ENCODE peak calls at places on chromosomes 4 and X, in six cellular contexts. W is mucosa of descending colon, X is brain microvascular endothelial cell, N is fibroblast of the aortic adventitia, M is endothelial cell, L is foreskin fibroblast. K is an unnamed sample.

GRCh38 chr4:149752729-149753128 is 62.9 kb downstream of the IQCM start:
- DNase-seq in W (no peak), X (no peak), N (no peak), M (no peak), L (no peak), K (no peak)

GRCh38 chrX:150934453-150934852 is 36.0 kb upstream of the CD99L2 start:
- DNase-seq in W (no peak), X (peak), N (peak), M (no peak), L (peak), K (no peak)

GRCh38 chr4:4492161-4492847 is 49.5 kb downstream of the STX18 start:
- DNase-seq in W (no peak), X (peak), N (peak), M (no peak), L (peak), K (no peak)

GRCh38 chr4:47837582-47838294 is at the start of gene CORIN:
- DNase-seq in W (peak), X (no peak), N (no peak), M (no peak), L (no peak), K (no peak)

GRCh38 chr4:40264995-40265909 is 68.4 kb downstream of the RHOH start:
- DNase-seq in W (peak), X (peak), N (peak), M (no peak), L (no peak), K (no peak)

GRCh38 chrX:23901805-23902204 is 5.9 kb downstream of the APOO start:
- DNase-seq in W (peak), X (peak), N (peak), M (peak), L (peak), K (peak)

GRCh38 chr4:158255727-158256324 is 45.5 kb downstream of the TMEM144 start:
- DNase-seq in W (peak), X (peak), N (peak), M (peak), L (peak), K (peak)

GRCh38 chrX:37746951-37747350 is 32.9 kb upstream of the CYBB start:
- DNase-seq in W (no peak), X (no peak), N (no peak), M (no peak), L (no peak), K (no peak)

GRCh38 chr4:146175541-146176453 is at the start of gene LSM6:
- DNase-seq in W (peak), X (peak), N (peak), M (peak), L (peak), K (peak)

GRCh38 chrX:143648705-143649104 is 12.8 kb upstream of the SLITRK4 start:
- DNase-seq in W (peak), X (no peak), N (no peak), M (peak), L (no peak), K (no peak)

GRCh38 chr4:176792348-176793059 is at the start of gene VEGFC:
- DNase-seq in W (peak), X (peak), N (peak), M (peak), L (peak), K (peak)

GRCh38 chr4:7148337-7148736 is 44.0 kb upstream of the SORCS2 start:
- DNase-seq in W (no peak), X (no peak), N (no peak), M (no peak), L (no peak), K (no peak)

GRCh38 chrX:142860944-142861343 is 164.8 kb upstream of the SPANXN4 start:
- DNase-seq in W (no peak), X (no peak), N (no peak), M (no peak), L (no peak), K (no peak)

GRCh38 chr4:70772929-70773555 is 51.3 kb downstream of the RUFY3 start:
- DNase-seq in W (no peak), X (no peak), N (no peak), M (no peak), L (no peak), K (no peak)

GRCh38 chr4:105994061-105994460 is 98.8 kb downstream of the NPNT start:
- DNase-seq in W (no peak), X (no peak), N (no peak), M (no peak), L (no peak), K (no peak)

GRCh38 chr4:102687373-102687981 is 73.3 kb downstream of the MANBA start:
- DNase-seq in W (no peak), X (peak), N (peak), M (no peak), L (no peak), K (no peak)

GRCh38 chr4:79682801-79683217 is 274.8 kb upstream of the GK2 start:
- DNase-seq in W (no peak), X (no peak), N (no peak), M (no peak), L (no peak), K (no peak)

GRCh38 chr4:72942565-72942964 is 127.0 kb downstream of the COX18 start:
- DNase-seq in W (no peak), X (no peak), N (no peak), M (no peak), L (no peak), K (no peak)

GRCh38 chr4:41256740-41257256 is at the start of gene UCHL1:
- DNase-seq in W (no peak), X (peak), N (peak), M (peak), L (peak), K (peak)

GRCh38 chr4:133148690-133149363 is at the start of gene PCDH10:
- DNase-seq in W (peak), X (peak), N (peak), M (peak), L (peak), K (peak)

GRCh38 chrX:17635231-17635630 is 102.1 kb upstream of the SCML1 start:
- DNase-seq in W (no peak), X (peak), N (no peak), M (no peak), L (no peak), K (no peak)

GRCh38 chrX:46366597-46367207 is 178.5 kb downstream of the ZNF674 start:
- DNase-seq in W (no peak), X (no peak), N (no peak), M (no peak), L (no peak), K (no peak)

GRCh38 chr4:5460106-5460801 is 248.1 kb downstream of the EVC2 start:
- DNase-seq in W (peak), X (peak), N (peak), M (peak), L (peak), K (no peak)

GRCh38 chr4:173168396-173169177 is at the start of gene GALNT7:
- DNase-seq in W (peak), X (no peak), N (peak), M (peak), L (peak), K (no peak)

GRCh38 chrX:85988353-85988752 is 59.0 kb downstream of the CHM start:
- DNase-seq in W (no peak), X (no peak), N (no peak), M (no peak), L (no peak), K (no peak)

GRCh38 chr4:112895785-112896184 is 153.7 kb upstream of the ANK2 start:
- DNase-seq in W (no peak), X (no peak), N (peak), M (no peak), L (no peak), K (no peak)

GRCh38 chr4:163681208-163681821 is 186.8 kb downstream of the TMA16 start:
- DNase-seq in W (peak), X (no peak), N (peak), M (peak), L (no peak), K (no peak)

GRCh38 chrX:134868766-134869495 is 121.9 kb upstream of the SMIM10 start:
- DNase-seq in W (no peak), X (peak), N (peak), M (no peak), L (peak), K (no peak)

GRCh38 chrX:102651242-102651967 is at the start of gene GPRASP1:
- DNase-seq in W (peak), X (peak), N (peak), M (peak), L (peak), K (no peak)

GRCh38 chr4:23937173-23937572 is 47.3 kb upstream of the PPARGC1A start:
- DNase-seq in W (no peak), X (no peak), N (no peak), M (no peak), L (peak), K (no peak)

GRCh38 chr4:40769266-40769665 is 19.5 kb downstream of the NSUN7 start:
- DNase-seq in W (no peak), X (no peak), N (peak), M (no peak), L (no peak), K (no peak)

GRCh38 chr4:82801910-82802521 is 3.4 kb upstream of the SCD5 start:
- DNase-seq in W (peak), X (no peak), N (peak), M (no peak), L (no peak), K (no peak)

GRCh38 chr4:10984815-10985214 is 300.2 kb upstream of the CLNK start:
- DNase-seq in W (peak), X (no peak), N (no peak), M (no peak), L (no peak), K (no peak)

GRCh38 chr4:184147858-184148799 is 69.5 kb downstream of the ENPP6 start:
- DNase-seq in W (no peak), X (no peak), N (peak), M (no peak), L (no peak), K (no peak)

GRCh38 chr4:100240008-100240407 is 49.7 kb upstream of the DDIT4L start:
- DNase-seq in W (no peak), X (peak), N (peak), M (no peak), L (no peak), K (no peak)

GRCh38 chrX:50157545-50158125 is 43.2 kb downstream of the AKAP4 start:
- DNase-seq in W (peak), X (peak), N (peak), M (no peak), L (peak), K (no peak)

GRCh38 chr4:169397762-169398161 is 127.0 kb upstream of the SH3RF1 start:
- DNase-seq in W (no peak), X (peak), N (peak), M (no peak), L (peak), K (no peak)

GRCh38 chr4:182878633-182879495 is 38.3 kb downstream of the DCTD start:
- DNase-seq in W (no peak), X (no peak), N (no peak), M (no peak), L (no peak), K (no peak)

GRCh38 chr4:182876006-182876405 is 41.2 kb downstream of the DCTD start:
- DNase-seq in W (no peak), X (no peak), N (no peak), M (no peak), L (no peak), K (no peak)

GRCh38 chr4:182875471-182875870 is 41.7 kb downstream of the DCTD start:
- DNase-seq in W (no peak), X (no peak), N (no peak), M (no peak), L (no peak), K (no peak)

GRCh38 chr4:182876427-182876826 is 40.8 kb downstream of the DCTD start:
- DNase-seq in W (no peak), X (no peak), N (no peak), M (no peak), L (no peak), K (no peak)

DNA sequence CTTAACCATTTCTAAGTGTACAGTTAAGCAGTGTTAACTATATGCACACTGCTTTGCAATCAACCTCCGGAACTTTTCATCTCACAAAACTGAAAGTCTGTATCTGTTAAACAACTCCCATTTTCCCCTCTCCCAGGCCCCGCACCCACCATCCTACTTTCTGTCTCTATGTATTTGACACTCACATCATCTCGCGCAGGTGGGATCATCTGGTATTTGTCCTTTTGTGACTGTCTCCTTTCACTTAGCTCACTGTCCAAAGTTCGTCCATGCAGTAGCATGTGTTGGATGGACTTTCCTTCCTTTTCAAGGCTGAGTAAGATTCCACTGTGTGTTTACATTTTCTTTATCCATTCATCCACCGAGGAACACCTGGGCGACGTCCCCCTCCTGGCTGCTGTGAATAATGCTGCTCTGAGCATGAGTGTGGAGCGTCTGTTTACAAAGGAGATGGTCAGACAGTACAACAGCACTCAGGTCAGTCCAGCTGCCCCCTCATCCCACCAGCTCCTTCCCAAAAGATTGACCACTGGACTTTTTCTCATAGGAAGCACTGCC is 39.8 kb downstream of the DCTD start:
- DNase-seq in W (no peak), X (no peak), N (no peak), M (no peak), L (no peak), K (no peak)
- TF ChIP-seq CTCF in W (no peak), X (peak), N (no peak), M (no peak), L (no peak), K (no peak)

GRCh38 chr4:89913623-89914022 is 19.0 kb downstream of the MMRN1 start:
- DNase-seq in W (no peak), X (no peak), N (no peak), M (no peak), L (no peak), K (no peak)

GRCh38 chr4:89915937-89916336 is 21.3 kb downstream of the MMRN1 start:
- DNase-seq in W (no peak), X (no peak), N (no peak), M (no peak), L (no peak), K (no peak)

GRCh38 chr4:89915151-89915550 is 20.5 kb downstream of the MMRN1 start:
- DNase-seq in W (no peak), X (no peak), N (no peak), M (no peak), L (no peak), K (no peak)

DNA sequence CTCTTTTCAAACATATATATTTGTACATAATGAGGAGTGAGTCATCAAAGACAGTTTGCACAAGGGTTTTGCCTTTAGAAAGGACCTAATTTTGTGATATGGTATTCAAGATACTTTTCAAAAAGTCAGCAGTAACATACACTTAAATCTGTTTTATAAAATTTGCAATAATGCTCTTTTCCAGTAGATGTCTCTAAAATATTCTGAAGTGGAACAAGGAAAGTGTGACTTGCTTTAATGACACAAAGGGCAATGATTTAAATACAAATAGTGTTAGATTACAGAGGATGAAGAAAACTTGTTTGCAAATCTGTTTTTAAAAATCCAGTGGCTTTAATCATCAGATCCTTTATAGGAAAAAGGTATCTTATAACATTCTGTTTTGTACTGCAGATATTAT is 20.0 kb downstream of the MMRN1 start:
- DNase-seq in W (no peak), X (no peak), N (no peak), M (no peak), L (no peak), K (no peak)
- TF ChIP-seq CTCF in W (no peak), X (no peak), N (no peak), M (no peak), L (no peak), K (no peak)

DNA sequence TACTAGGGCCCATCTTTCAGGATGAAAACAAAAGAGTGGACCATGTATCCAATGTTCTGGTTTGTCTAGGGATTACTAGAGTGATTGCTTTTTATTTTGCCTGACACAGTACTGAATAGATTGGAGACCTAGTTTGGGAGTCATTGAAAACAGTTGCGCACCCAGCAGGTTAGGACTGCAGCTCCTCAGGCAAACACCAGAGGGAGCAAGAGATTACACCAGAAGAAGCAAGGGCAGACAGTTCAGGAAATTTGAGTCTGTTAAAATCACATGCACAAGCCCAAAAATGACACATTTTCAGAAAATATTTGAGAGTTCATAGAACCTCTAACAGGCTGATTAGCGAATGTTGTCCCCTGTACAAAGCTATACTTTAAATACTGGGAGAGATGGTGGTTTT is 55.6 kb downstream of the CYLC1 start:
- DNase-seq in W (peak), X (no peak), N (no peak), M (peak), L (no peak), K (no peak)
- TF ChIP-seq CTCF in W (peak), X (peak), N (peak), M (peak), L (peak), K (peak)

GRCh38 chr4:104494822-104495559 is at the start of gene CXXC4:
- DNase-seq in W (peak), X (peak), N (peak), M (peak), L (no peak), K (no peak)
- TF ChIP-seq CTCF in W (no peak), X (no peak), N (no peak), M (no peak), L (no peak), K (no peak)

GRCh38 chrX:129798888-129799287 is 19.1 kb downstream of the SASH3 start:
- DNase-seq in W (no peak), X (no peak), N (no peak), M (no peak), L (no peak), K (no peak)
- TF ChIP-seq CTCF in W (no peak), X (no peak), N (no peak), M (no peak), L (no peak), K (no peak)

GRCh38 chr4:189088783-189089182 is 851.9 kb upstream of the FRG1 start:
- DNase-seq in W (no peak), X (no peak), N (no peak), M (no peak), L (no peak), K (no peak)

GRCh38 chr4:189087981-189088380 is 852.7 kb upstream of the FRG1 start:
- DNase-seq in W (no peak), X (no peak), N (no peak), M (no peak), L (no peak), K (no peak)

GRCh38 chr4:189084671-189085070 is 856.0 kb upstream of the FRG1 start:
- DNase-seq in W (no peak), X (no peak), N (no peak), M (no peak), L (no peak), K (no peak)

GRCh38 chr4:189092596-189092995 is 848.1 kb upstream of the FRG1 start:
- DNase-seq in W (no peak), X (peak), N (no peak), M (no peak), L (no peak), K (no peak)

GRCh38 chr4:189090174-189090814 is 850.4 kb upstream of the FRG1 start:
- DNase-seq in W (no peak), X (peak), N (no peak), M (peak), L (no peak), K (no peak)
- TF ChIP-seq CTCF in W (no peak), X (peak), N (no peak), M (peak), L (peak), K (peak)

GRCh38 chrX:65741823-65742222 is 74.4 kb downstream of the MSN start:
- DNase-seq in W (no peak), X (no peak), N (no peak), M (no peak), L (no peak), K (no peak)

GRCh38 chrX:65745427-65745826 is 78.0 kb downstream of the MSN start:
- DNase-seq in W (no peak), X (no peak), N (no peak), M (no peak), L (no peak), K (no peak)

GRCh38 chrX:65744965-65745364 is 77.5 kb downstream of the MSN start:
- DNase-seq in W (no peak), X (no peak), N (peak), M (no peak), L (peak), K (no peak)

GRCh38 chrX:65750674-65751469 is 83.4 kb downstream of the MSN start:
- DNase-seq in W (no peak), X (no peak), N (no peak), M (no peak), L (no peak), K (no peak)

GRCh38 chrX:65745992-65746391 is 78.5 kb downstream of the MSN start:
- DNase-seq in W (peak), X (no peak), N (peak), M (no peak), L (no peak), K (no peak)
- TF ChIP-seq CTCF in W (no peak), X (peak), N (no peak), M (no peak), L (no peak), K (no peak)

GRCh38 chr4:8155660-8156421 is 2.8 kb downstream of the ABLIM2 start:
- DNase-seq in W (no peak), X (no peak), N (no peak), M (no peak), L (no peak), K (no peak)
- TF ChIP-seq CTCF in W (no peak), X (no peak), N (no peak), M (no peak), L (no peak), K (no peak)